ENCODE peak calls at places on chromosomes 11 and 22, in four cellular contexts. Z, F, A and E are unnamed samples. For H3K4me1, the result is how much of the 10 kb centered on the place peaks cover.

GRCh38 chr11:7924526-7924925 is 6.5 kb downstream of the OR10A6 start:
- DNase-seq in Z (no peak), F (no peak), A (no peak), E (no peak)

GRCh38 chr11:111944139-111944538 is 7.0 kb downstream of the DIXDC1 start:
- DNase-seq in Z (no peak), F (peak), A (no peak), E (no peak)

GRCh38 chr22:38414009-38414395 is 41.0 kb downstream of the KCNJ4 start:
- DNase-seq in Z (no peak), F (no peak), A (no peak), E (peak)

GRCh38 chr22:50012201-50013181 is at the start of gene IL17REL:
- DNase-seq in Z (peak), F (peak), A (no peak), E (no peak)

GRCh38 chr11:114987171-114987760 is 308.9 kb downstream of the NXPE2 start:
- DNase-seq in Z (no peak), F (no peak), A (no peak), E (no peak)

GRCh38 chr11:14529933-14530332 is 9.7 kb upstream of the PSMA1 start:
- DNase-seq in Z (no peak), F (peak), A (no peak), E (no peak)

GRCh38 chr11:77345621-77346020 is 44.1 kb upstream of the GDPD4 start:
- DNase-seq in Z (no peak), F (no peak), A (no peak), E (no peak)

GRCh38 chr11:128594246-128594645 is 6.9 kb upstream of the ETS1 start:
- DNase-seq in Z (no peak), F (no peak), A (no peak), E (no peak)

GRCh38 chr11:124075841-124076571 is 34.9 kb upstream of the OR10G7 start:
- DNase-seq in Z (no peak), F (no peak), A (no peak), E (no peak)

GRCh38 chr11:112381578-112381977 is 120.9 kb upstream of the PLET1 start:
- DNase-seq in Z (no peak), F (no peak), A (no peak), E (no peak)

GRCh38 chr22:29071261-29072045 is 1.4 kb upstream of the KREMEN1 start:
- DNase-seq in Z (no peak), F (peak), A (no peak), E (peak)

DNA sequence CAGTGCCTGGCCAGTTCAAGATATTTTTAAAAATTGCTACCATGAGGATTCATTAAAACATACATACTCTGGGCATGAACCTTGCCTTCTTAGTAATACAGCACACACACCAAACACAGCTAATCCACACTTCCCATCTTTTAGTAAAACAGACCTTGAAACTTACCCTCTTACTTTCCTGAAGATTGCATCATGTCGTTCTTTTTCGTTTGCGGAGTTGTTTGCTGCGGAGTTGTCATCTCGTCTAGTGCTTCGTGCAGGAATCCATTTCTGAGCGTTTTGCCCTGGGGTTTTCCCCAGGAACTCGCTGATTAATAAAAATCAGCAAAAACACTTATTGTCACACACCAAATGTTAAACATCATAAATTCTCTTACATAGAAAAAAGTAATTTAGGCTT is 3.0 kb downstream of the EIF4G2 start:
- DNase-seq in Z (no peak), F (no peak), A (no peak), E (no peak)
- H3K4me3 ChIP-seq in Z (peak), F (peak), A (no peak), E (no peak)

DNA sequence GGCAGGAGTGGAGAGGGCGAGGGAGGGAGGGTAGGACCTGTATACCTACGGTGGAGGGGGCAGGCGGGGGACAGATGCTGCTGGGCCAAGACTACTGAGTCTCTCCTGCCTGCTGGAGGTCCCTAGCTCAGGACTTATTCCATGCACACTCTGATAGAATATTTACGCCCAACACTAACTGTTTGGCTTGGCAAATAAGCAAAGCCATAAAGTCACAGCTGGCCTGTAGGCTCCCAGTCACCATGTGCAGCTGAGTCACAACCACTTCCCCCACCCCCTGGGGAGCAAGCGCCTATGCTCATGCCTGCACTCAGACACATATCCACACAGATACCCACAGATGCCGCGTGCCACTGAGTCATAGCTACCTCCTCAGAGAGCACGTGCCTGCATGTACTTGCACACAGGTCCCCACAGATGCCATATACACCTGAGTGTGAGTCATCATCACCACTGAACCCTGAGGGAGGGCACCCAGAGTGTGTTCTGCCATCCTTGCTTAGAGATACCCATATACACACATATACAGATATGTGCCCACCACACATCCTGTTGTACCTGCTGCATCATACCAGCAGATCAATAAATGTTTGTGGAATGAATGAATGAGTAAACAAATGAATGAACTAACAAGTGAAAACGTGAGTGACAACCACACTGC is 95.8 kb downstream of the SWAP70 start:
- DNase-seq in Z (peak), F (peak), A (peak), E (peak)
- H3K4me1 ChIP-seq in Z (half or more), F (under half), A (under half), E (under half)

DNA sequence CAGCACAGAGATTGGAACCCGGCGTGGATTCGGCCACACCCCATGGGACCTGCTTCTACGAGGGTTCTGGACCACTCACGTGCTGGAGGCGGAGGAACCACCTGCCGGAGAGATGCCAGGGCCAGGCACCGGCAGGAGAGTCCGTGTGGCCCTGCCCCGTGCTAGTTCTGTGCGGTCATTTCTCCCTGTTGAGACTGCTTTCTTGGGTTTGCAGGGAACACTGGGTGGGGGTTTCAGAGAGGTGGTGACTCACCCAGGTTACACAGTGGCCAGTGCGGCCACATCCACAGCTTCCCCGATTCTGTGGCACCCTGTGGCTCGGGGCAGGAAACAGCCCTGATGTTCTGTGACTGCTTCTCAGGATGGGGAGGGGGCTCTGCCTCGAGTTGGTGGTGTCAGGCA is 3.6 kb upstream of the PHLDA2 start:
- DNase-seq in Z (no peak), F (peak), A (no peak), E (no peak)
- H3K4me3 ChIP-seq in Z (no peak), F (peak), A (peak), E (no peak)

DNA sequence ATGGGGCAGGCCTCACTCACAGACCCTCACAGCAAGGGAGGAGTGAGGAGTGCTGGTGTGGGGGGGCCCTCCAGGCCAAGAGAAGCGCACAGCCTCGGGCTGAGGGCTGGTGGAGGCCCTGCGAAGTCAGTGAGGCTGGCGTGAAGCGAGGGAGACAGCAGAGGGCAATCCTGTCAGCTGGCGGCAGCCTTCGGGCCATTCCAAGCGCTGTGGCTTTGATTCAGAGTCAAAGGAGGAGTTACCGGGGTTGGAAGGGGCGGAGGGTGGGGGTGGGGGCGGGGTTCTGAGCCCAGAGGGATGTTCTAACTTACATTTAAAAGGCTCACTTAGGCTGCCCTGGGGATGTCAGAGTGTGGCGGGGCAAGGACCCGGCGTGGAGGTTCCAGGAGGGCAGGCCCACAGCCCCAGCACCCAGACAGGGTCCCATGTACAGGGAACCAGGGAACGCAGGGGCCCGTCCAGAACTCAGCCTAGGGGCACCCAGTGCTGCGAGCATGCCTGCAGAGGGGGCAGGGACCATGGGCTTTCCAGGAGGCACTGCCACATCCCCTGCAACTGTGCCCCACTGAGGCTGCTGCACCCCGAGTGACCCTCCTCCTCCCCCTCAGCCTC is 39.5 kb upstream of the TTLL12 start:
- DNase-seq in Z (no peak), F (no peak), A (no peak), E (no peak)
- H3K4me1 ChIP-seq in Z (under half), F (under half), A (under half), E (under half)

DNA sequence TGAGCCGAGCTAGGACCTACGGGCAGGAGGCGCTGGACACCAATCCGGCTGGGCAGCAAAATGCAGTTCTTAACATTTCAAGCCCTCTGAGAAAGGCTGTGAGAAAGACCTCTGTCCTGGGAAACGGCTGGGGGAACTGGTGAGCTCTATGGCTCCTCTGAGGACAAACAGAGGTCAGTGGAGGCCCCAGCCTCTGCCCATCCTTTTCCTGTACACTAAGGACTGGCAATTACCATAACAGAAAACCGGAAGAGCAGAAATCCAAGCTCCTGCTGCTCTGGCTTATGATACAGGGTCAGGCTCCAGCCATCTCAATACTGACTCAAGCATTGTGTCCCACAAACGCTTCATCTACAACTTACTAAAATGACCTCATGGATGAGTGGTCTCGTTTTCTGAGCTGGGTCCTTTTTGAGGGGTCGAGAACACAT is 2.2 kb downstream of the TESMIN start:
- DNase-seq in Z (no peak), F (no peak), A (no peak), E (no peak)
- H3K4me3 ChIP-seq in Z (no peak), F (no peak), A (no peak), E (no peak)

GRCh38 chr11:119024430-119025098 is 6.0 kb downstream of the TRAPPC4 start:
- DNase-seq in Z (no peak), F (no peak), A (no peak), E (no peak)
- H3K4me1 ChIP-seq in Z (under half), F (under half), A (under half), E (half or more)